ENCODE peak calls at places on chromosome 11, in eight cellular contexts. X, G, R, J, A, M, P and H are unnamed samples.

GRCh38 chr11:82003671-82004148 is 730.0 kb downstream of the FAM181B start:
- DNase-seq in X (no peak), G (no peak), R (no peak), J (no peak), A (peak; percentile 57), M (no peak), P (peak; percentile 63), H (peak; percentile 75)

GRCh38 chr11:134240592-134240991 is 12.6 kb downstream of the THYN1 start:
- DNase-seq in X (no peak), G (no peak), R (no peak), J (no peak), A (no peak), M (no peak), P (no peak), H (no peak)

GRCh38 chr11:128481135-128481534 is 106.2 kb downstream of the ETS1 start:
- DNase-seq in X (no peak), G (no peak), R (no peak), J (peak; percentile 76), A (peak; percentile 95), M (no peak), P (peak; percentile 66), H (peak; percentile 29)

GRCh38 chr11:72736452-72737069 is 15.6 kb downstream of the ARAP1 start:
- DNase-seq in X (no peak), G (no peak), R (no peak), J (peak; percentile 78), A (peak; percentile 50), M (no peak), P (peak; percentile 77), H (peak; percentile 83)

GRCh38 chr11:12680246-12680939 is 6.2 kb downstream of the TEAD1 start:
- DNase-seq in X (peak; percentile 91), G (peak; percentile 27), R (peak; percentile 18), J (peak; percentile 88), A (peak; percentile 91), M (no peak), P (peak; percentile 90), H (peak; percentile 94)

GRCh38 chr11:284081-285020 is 4.6 kb upstream of the PGGHG start:
- DNase-seq in X (peak; percentile 54), G (no peak), R (no peak), J (no peak), A (no peak), M (no peak), P (no peak), H (no peak)

GRCh38 chr11:115425816-115426215 is 78.4 kb downstream of the CADM1 start:
- DNase-seq in X (no peak), G (no peak), R (no peak), J (no peak), A (no peak), M (no peak), P (no peak), H (no peak)

GRCh38 chr11:65849366-65849765 is 8.6 kb downstream of the CFL1 start:
- DNase-seq in X (peak; percentile 61), G (no peak), R (no peak), J (no peak), A (no peak), M (no peak), P (no peak), H (no peak)

GRCh38 chr11:120170741-120171261 is 32.9 kb upstream of the TRIM29 start:
- DNase-seq in X (peak; percentile 70), G (no peak), R (no peak), J (no peak), A (no peak), M (no peak), P (no peak), H (no peak)

GRCh38 chr11:123382555-123383074 is 47.5 kb upstream of the GRAMD1B start:
- DNase-seq in X (no peak), G (no peak), R (no peak), J (no peak), A (no peak), M (no peak), P (no peak), H (no peak)

GRCh38 chr11:113311536-113311935 is 2.8 kb upstream of the TTC12 start:
- DNase-seq in X (no peak), G (no peak), R (no peak), J (no peak), A (no peak), M (no peak), P (no peak), H (no peak)

GRCh38 chr11:126716456-126717083 is 284.0 kb downstream of the KIRREL3 start:
- DNase-seq in X (no peak), G (no peak), R (no peak), J (no peak), A (peak; percentile 37), M (no peak), P (no peak), H (no peak)

GRCh38 chr11:61967924-61968757 is 707 bp upstream of the FTH1 start:
- DNase-seq in X (peak; percentile 88), G (no peak), R (no peak), J (no peak), A (peak; percentile 36), M (peak; percentile 62), P (peak; percentile 53), H (peak; percentile 40)

GRCh38 chr11:61971177-61972111 is 4.0 kb upstream of the FTH1 start:
- DNase-seq in X (peak; percentile 99), G (peak; percentile 70), R (peak; percentile 98), J (peak; percentile 98), A (peak; percentile 99), M (peak; percentile 66), P (peak; percentile 97), H (peak; percentile 92)

GRCh38 chr11:61969391-61969758 is 1.9 kb upstream of the FTH1 start:
- DNase-seq in X (no peak), G (no peak), R (no peak), J (no peak), A (no peak), M (no peak), P (peak; percentile 32), H (peak; percentile 30)

GRCh38 chr11:61968758-61969390 is 1.4 kb upstream of the FTH1 start:
- DNase-seq in X (peak; percentile 22), G (no peak), R (no peak), J (no peak), A (no peak), M (no peak), P (no peak), H (peak; percentile 31)

GRCh38 chr11:61969838-61970452 is 2.5 kb upstream of the FTH1 start:
- DNase-seq in X (no peak), G (no peak), R (no peak), J (peak; percentile 71), A (peak; percentile 91), M (no peak), P (peak; percentile 93), H (peak; percentile 89)
- H3K4me3 ChIP-seq in X (no peak overlapping the region), G (no peak overlapping the region), R (peak overlapping the region; percentile 12), J (no peak overlapping the region), A (peak overlapping the region; percentile 2), M (no peak overlapping the region), P (no peak overlapping the region), H (no peak overlapping the region)

GRCh38 chr11:64556721-64557250 is 34.2 kb upstream of the SLC22A12 start:
- DNase-seq in X (no peak), G (no peak), R (no peak), J (no peak), A (no peak), M (no peak), P (no peak), H (no peak)
- H3K4me3 ChIP-seq in X (no peak overlapping the region), G (no peak overlapping the region), R (no peak overlapping the region), J (no peak overlapping the region), A (no peak overlapping the region), M (no peak overlapping the region), P (no peak overlapping the region), H (no peak overlapping the region)

GRCh38 chr11:1694846-1695547 is 2.0 kb upstream of the KRTAP5-6 start:
- DNase-seq in X (no peak), G (no peak), R (no peak), J (no peak), A (no peak), M (no peak), P (no peak), H (no peak)

GRCh38 chr11:1692708-1693326 is 4.2 kb upstream of the KRTAP5-6 start:
- DNase-seq in X (no peak), G (no peak), R (no peak), J (no peak), A (no peak), M (no peak), P (no peak), H (no peak)

GRCh38 chr11:1691878-1692707 is 4.9 kb upstream of the KRTAP5-6 start:
- DNase-seq in X (no peak), G (no peak), R (no peak), J (no peak), A (no peak), M (no peak), P (no peak), H (no peak)

GRCh38 chr11:1694064-1694845 is 2.7 kb upstream of the KRTAP5-6 start:
- DNase-seq in X (peak; percentile 98), G (peak; percentile 28), R (peak; percentile 36), J (peak; percentile 58), A (peak; percentile 65), M (no peak), P (peak; percentile 58), H (peak; percentile 75)

GRCh38 chr11:1693327-1694063 is 3.5 kb upstream of the KRTAP5-6 start:
- DNase-seq in X (peak; percentile 92), G (no peak), R (peak; percentile 15), J (peak; percentile 44), A (peak; percentile 52), M (no peak), P (peak; percentile 47), H (peak; percentile 68)
- H3K4me3 ChIP-seq in X (no peak overlapping the region), G (peak overlapping the region; percentile 3), R (peak overlapping the region; percentile 37), J (peak overlapping the region; percentile 30), A (peak overlapping the region; percentile 33), M (no peak overlapping the region), P (peak overlapping the region; percentile 54), H (peak overlapping the region; percentile 48)

GRCh38 chr11:35419713-35420333 is 465 bp upstream of the SLC1A2 start:
- DNase-seq in X (no peak), G (no peak), R (no peak), J (peak; percentile 26), A (no peak), M (no peak), P (no peak), H (no peak)

GRCh38 chr11:35418847-35419712 is at the start of gene SLC1A2:
- DNase-seq in X (peak; percentile 75), G (no peak), R (no peak), J (peak; percentile 34), A (peak; percentile 36), M (no peak), P (no peak), H (peak; percentile 19)

GRCh38 chr11:35420371-35420770 is 1.0 kb upstream of the SLC1A2 start:
- DNase-seq in X (no peak), G (no peak), R (no peak), J (no peak), A (no peak), M (no peak), P (no peak), H (no peak)

GRCh38 chr11:35415488-35415887 is 3.9 kb downstream of the SLC1A2 start:
- DNase-seq in X (no peak), G (no peak), R (no peak), J (no peak), A (no peak), M (no peak), P (no peak), H (no peak)

DNA sequence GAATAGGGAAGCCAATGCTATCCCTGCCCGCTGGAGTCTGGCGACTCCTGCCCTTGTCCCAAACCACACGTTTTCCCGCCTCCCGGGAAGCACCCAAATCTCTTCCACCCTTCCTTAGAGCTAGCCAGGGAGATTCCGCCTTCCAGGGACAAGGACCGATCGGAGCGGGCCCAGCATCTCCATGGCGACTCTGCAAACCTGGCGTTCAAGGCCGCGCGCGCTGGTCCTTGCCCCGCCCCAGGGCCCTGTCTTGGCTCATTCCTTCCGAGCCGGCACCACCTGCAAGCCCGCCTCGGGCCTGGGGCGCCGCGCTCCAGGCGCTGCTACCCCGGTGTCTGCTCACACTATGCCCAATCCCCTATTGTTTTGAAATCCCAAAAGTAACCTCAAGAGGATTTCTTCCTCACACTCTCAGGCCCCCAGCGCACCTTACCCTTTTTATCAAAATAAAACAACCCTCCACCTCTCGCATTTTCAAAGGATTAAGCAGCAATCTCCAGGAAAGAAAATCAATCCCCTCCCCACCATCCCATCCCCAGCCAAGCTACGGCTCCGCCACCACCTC is 994 bp downstream of the SLC1A2 start:
- DNase-seq in X (no peak), G (no peak), R (no peak), J (no peak), A (no peak), M (no peak), P (no peak), H (peak; percentile 13)
- H3K4me3 ChIP-seq in X (peak overlapping the region; percentile 28), G (peak overlapping the region; percentile 38), R (peak overlapping the region; percentile 70), J (peak overlapping the region; percentile 45), A (peak overlapping the region; percentile 56), M (no peak overlapping the region), P (no peak overlapping the region), H (no peak overlapping the region)